ENCODE peak calls at places on chromosomes 1 and 21, in ten cellular contexts. U is NCI-H2107; V is brain microvascular endothelial cell; P is bronchial epithelial cell; Z is sciatic nerve; C is A172; J is CD4-positive, CD25-positive, alpha-beta regulatory T cell; X is left cardiac atrium; I is GM12892; Y is neural crest cell. R is an unnamed sample.
A peak's percentile ranks its signal among the peaks of the same experiment; 100 is the strongest.

GRCh38 chr1:5311634-5312298 is 657.4 kb downstream of the AJAP1 start:
- DNase-seq in X (no peak), I (no peak), C (no peak), V (no peak), J (no peak), Z (no peak), P (no peak), U (no peak), Y (no peak), R (no peak)

GRCh38 chr1:11046625-11047365 is at the start of gene MASP2:
- DNase-seq in Z (peak; percentile 52), I (no peak), X (no peak), C (no peak), U (no peak), J (no peak), P (no peak), V (no peak), Y (no peak), R (no peak)

GRCh38 chr1:180670681-180671080 is 38.9 kb downstream of the XPR1 start:
- DNase-seq in Z (no peak), P (no peak), C (no peak), J (no peak), Y (no peak), X (no peak), I (no peak), V (no peak), U (no peak), R (no peak)

GRCh38 chr1:117928881-117929339 is 511 bp downstream of the GDAP2 start:
- DNase-seq in V (peak; percentile 55), J (no peak), Z (no peak), U (peak; percentile 38), I (peak; percentile 6), P (peak; percentile 63), Y (peak; percentile 46), X (peak; percentile 55), C (peak; percentile 58), R (no peak)

GRCh38 chr1:51058863-51059262 is 43.2 kb upstream of the C1orf185 start:
- DNase-seq in P (peak; percentile 29), I (no peak), U (no peak), Y (no peak), C (no peak), X (no peak), Z (no peak), J (no peak), V (peak; percentile 13), R (peak; percentile 12)

GRCh38 chr1:197868751-197869501 is 33.5 kb upstream of the C1orf53 start:
- DNase-seq in X (no peak), U (peak; percentile 7), Z (no peak), I (no peak), Y (no peak), P (peak; percentile 69), V (peak; percentile 61), C (peak; percentile 71), J (peak; percentile 48), R (peak; percentile 55)

GRCh38 chr21:44699502-44700001 is 2.6 kb downstream of the KRTAP10-12 start:
- DNase-seq in J (no peak), X (no peak), I (no peak), C (no peak), U (no peak), P (no peak), Z (peak; percentile 25), V (no peak), Y (no peak), R (no peak)

GRCh38 chr1:198528376-198528775 is 12.1 kb downstream of the ATP6V1G3 start:
- DNase-seq in Y (no peak), X (no peak), U (no peak), C (peak; percentile 70), P (peak; percentile 21), J (no peak), Z (no peak), I (no peak), V (no peak), R (no peak)

R was measured in Jurkat, Clone E6-1.